ENCODE peak calls at places on chromosomes 1 and 21, in nine cellular contexts. X, F, W, V, Z, I, K, L and O are unnamed samples.

GRCh38 chr1:227945891-227946623 is 1.7 kb downstream of the WNT9A start:
- DNase-seq in X (peak), F (peak), W (peak), V (peak), Z (peak), I (no peak), K (peak), L (peak), O (no peak)

GRCh38 chr1:113859478-113860175 is 11.9 kb downstream of the PTPN22 start:
- DNase-seq in X (no peak), F (no peak), W (no peak), V (no peak), Z (peak), I (no peak), K (no peak), L (no peak), O (peak)

GRCh38 chr1:207049974-207050391 is 1.0 kb downstream of the YOD1 start:
- DNase-seq in X (peak), F (peak), W (no peak), V (peak), Z (peak), I (no peak), K (peak), L (no peak), O (peak)

GRCh38 chr1:90719321-90720136 is 2.4 kb upstream of the BARHL2 start:
- DNase-seq in X (no peak), F (no peak), W (no peak), V (no peak), Z (no peak), I (peak), K (no peak), L (no peak), O (no peak)

GRCh38 chr1:14650951-14651350 is 52.5 kb downstream of the KAZN start:
- DNase-seq in X (no peak), F (no peak), W (no peak), V (no peak), Z (no peak), I (no peak), K (no peak), L (no peak), O (no peak)

GRCh38 chr1:154206212-154206611 is at the start of gene CFAP141:
- DNase-seq in X (no peak), F (no peak), W (no peak), V (no peak), Z (peak), I (no peak), K (no peak), L (no peak), O (peak)

GRCh38 chr1:118123436-118123835 is 61.6 kb downstream of the SPAG17 start:
- DNase-seq in X (no peak), F (no peak), W (no peak), V (no peak), Z (no peak), I (no peak), K (no peak), L (no peak), O (no peak)

GRCh38 chr1:116325922-116326321 is 47.1 kb upstream of the ATP1A1 start:
- DNase-seq in X (no peak), F (no peak), W (no peak), V (peak), Z (no peak), I (no peak), K (no peak), L (no peak), O (no peak)

GRCh38 chr21:39911792-39912191 is 44.6 kb downstream of the PCP4 start:
- DNase-seq in X (no peak), F (no peak), W (no peak), V (no peak), Z (no peak), I (no peak), K (no peak), L (no peak), O (no peak)

GRCh38 chr21:16588433-16588860 is 858.7 kb downstream of the USP25 start:
- DNase-seq in X (peak), F (no peak), W (no peak), V (peak), Z (no peak), I (no peak), K (peak), L (peak), O (no peak)

GRCh38 chr1:9629445-9630201 is 21.9 kb upstream of the PIK3CD start:
- DNase-seq in X (no peak), F (no peak), W (no peak), V (peak), Z (peak), I (peak), K (peak), L (no peak), O (no peak)

GRCh38 chr1:235411489-235412486 is 44.6 kb downstream of the TBCE start:
- DNase-seq in X (peak), F (no peak), W (no peak), V (peak), Z (peak), I (no peak), K (no peak), L (no peak), O (peak)

GRCh38 chr1:38009088-38009840 is 3.3 kb upstream of the UTP11 start:
- DNase-seq in X (no peak), F (peak), W (no peak), V (peak), Z (peak), I (no peak), K (peak), L (no peak), O (peak)

GRCh38 chr1:35753626-35754260 is 16.0 kb downstream of the CLSPN start:
- DNase-seq in X (no peak), F (no peak), W (no peak), V (no peak), Z (no peak), I (no peak), K (no peak), L (no peak), O (no peak)

GRCh38 chr1:216542741-216543140 is 119.5 kb upstream of the USH2A start:
- DNase-seq in X (no peak), F (no peak), W (no peak), V (no peak), Z (no peak), I (no peak), K (no peak), L (no peak), O (no peak)

GRCh38 chr1:58932820-58933598 is 149.2 kb upstream of the JUN start:
- DNase-seq in X (peak), F (no peak), W (peak), V (peak), Z (peak), I (no peak), K (peak), L (peak), O (peak)

GRCh38 chr21:44426663-44427191 is 28.6 kb upstream of the LRRC3 start:
- DNase-seq in X (peak), F (no peak), W (no peak), V (peak), Z (no peak), I (no peak), K (no peak), L (no peak), O (no peak)

GRCh38 chr1:225426395-225427248 is 1.2 kb downstream of the LBR start:
- DNase-seq in X (peak), F (peak), W (no peak), V (peak), Z (peak), I (no peak), K (no peak), L (peak), O (peak)

GRCh38 chr1:98034505-98034904 is 113.7 kb upstream of the DPYD start:
- DNase-seq in X (no peak), F (no peak), W (no peak), V (no peak), Z (no peak), I (no peak), K (no peak), L (no peak), O (no peak)

GRCh38 chr1:211229365-211229759 is 29.8 kb upstream of the RCOR3 start:
- DNase-seq in X (no peak), F (no peak), W (no peak), V (no peak), Z (no peak), I (no peak), K (no peak), L (no peak), O (no peak)

GRCh38 chr1:58090640-58091039 is 455.9 kb downstream of the OMA1 start:
- DNase-seq in X (no peak), F (no peak), W (no peak), V (no peak), Z (no peak), I (no peak), K (no peak), L (no peak), O (no peak)

GRCh38 chr1:27590917-27591508 is 12.9 kb downstream of the AHDC1 start:
- DNase-seq in X (no peak), F (no peak), W (no peak), V (no peak), Z (no peak), I (no peak), K (peak), L (no peak), O (peak)

GRCh38 chr1:76330993-76331603 is 256.6 kb downstream of the ST6GALNAC3 start:
- DNase-seq in X (peak), F (peak), W (peak), V (no peak), Z (peak), I (no peak), K (peak), L (peak), O (peak)

GRCh38 chr21:32096411-32096810 is 182.4 kb downstream of the MIS18A start:
- DNase-seq in X (no peak), F (peak), W (peak), V (no peak), Z (peak), I (peak), K (peak), L (peak), O (peak)

GRCh38 chr21:40622531-40622930 is 224.4 kb downstream of the DSCAM start:
- DNase-seq in X (no peak), F (no peak), W (no peak), V (no peak), Z (no peak), I (no peak), K (no peak), L (no peak), O (no peak)

GRCh38 chr1:71650126-71650525 is 569.3 kb upstream of the ZRANB2 start:
- DNase-seq in X (no peak), F (no peak), W (no peak), V (no peak), Z (no peak), I (no peak), K (no peak), L (no peak), O (no peak)

GRCh38 chr1:65959896-65960295 is 167.2 kb downstream of the PDE4B start:
- DNase-seq in X (no peak), F (peak), W (no peak), V (no peak), Z (no peak), I (no peak), K (no peak), L (no peak), O (no peak)

GRCh38 chr1:15323351-15323988 is 76.4 kb downstream of the FHAD1 start:
- DNase-seq in X (peak), F (peak), W (peak), V (peak), Z (peak), I (peak), K (peak), L (peak), O (peak)

GRCh38 chr1:53470155-53470554 is 11.0 kb downstream of the DMRTB1 start:
- DNase-seq in X (peak), F (peak), W (peak), V (peak), Z (no peak), I (peak), K (peak), L (peak), O (peak)

GRCh38 chr1:85449356-85449755 is 15.6 kb downstream of the DDAH1 start:
- DNase-seq in X (peak), F (no peak), W (no peak), V (no peak), Z (no peak), I (no peak), K (peak), L (no peak), O (no peak)

GRCh38 chr21:34670220-34670961 is 1.6 kb downstream of the CLIC6 start:
- DNase-seq in X (no peak), F (no peak), W (no peak), V (no peak), Z (no peak), I (peak), K (no peak), L (no peak), O (no peak)

GRCh38 chr1:61434276-61434675 is 290.7 kb downstream of the TM2D1 start:
- DNase-seq in X (no peak), F (peak), W (no peak), V (no peak), Z (no peak), I (no peak), K (no peak), L (no peak), O (no peak)

GRCh38 chr1:51877434-51878306 is 857 bp downstream of the NRDC start:
- DNase-seq in X (peak), F (peak), W (no peak), V (peak), Z (peak), I (no peak), K (peak), L (no peak), O (peak)

GRCh38 chr1:115654125-115654524 is 12.4 kb downstream of the VANGL1 start:
- DNase-seq in X (no peak), F (no peak), W (no peak), V (no peak), Z (no peak), I (no peak), K (peak), L (no peak), O (peak)

GRCh38 chr1:53327183-53327941 is 508 bp downstream of the LRP8 start:
- DNase-seq in X (no peak), F (peak), W (no peak), V (no peak), Z (peak), I (peak), K (peak), L (peak), O (peak)

GRCh38 chr1:17700981-17701870 is 53.9 kb upstream of the ACTL8 start:
- DNase-seq in X (no peak), F (no peak), W (no peak), V (no peak), Z (no peak), I (no peak), K (no peak), L (no peak), O (no peak)

GRCh38 chr1:208217774-208218173 is 26.4 kb downstream of the PLXNA2 start:
- DNase-seq in X (no peak), F (no peak), W (no peak), V (no peak), Z (no peak), I (no peak), K (no peak), L (no peak), O (no peak)

GRCh38 chr21:25561668-25562641 is 45.3 kb downstream of the MRPL39 start:
- DNase-seq in X (peak), F (peak), W (no peak), V (peak), Z (peak), I (peak), K (peak), L (no peak), O (peak)

GRCh38 chr1:145959333-145959732 is 1.5 kb upstream of the LIX1L start:
- DNase-seq in X (no peak), F (no peak), W (no peak), V (no peak), Z (peak), I (no peak), K (no peak), L (no peak), O (no peak)

GRCh38 chr1:145956776-145957442 is 908 bp downstream of the LIX1L start:
- DNase-seq in X (peak), F (peak), W (no peak), V (peak), Z (peak), I (no peak), K (peak), L (no peak), O (no peak)

GRCh38 chr1:145956361-145956760 is 1.5 kb downstream of the LIX1L start:
- DNase-seq in X (no peak), F (peak), W (no peak), V (no peak), Z (no peak), I (no peak), K (no peak), L (no peak), O (no peak)

GRCh38 chr1:145958734-145959133 is 917 bp upstream of the LIX1L start:
- DNase-seq in X (no peak), F (no peak), W (no peak), V (no peak), Z (no peak), I (no peak), K (no peak), L (no peak), O (no peak)

DNA sequence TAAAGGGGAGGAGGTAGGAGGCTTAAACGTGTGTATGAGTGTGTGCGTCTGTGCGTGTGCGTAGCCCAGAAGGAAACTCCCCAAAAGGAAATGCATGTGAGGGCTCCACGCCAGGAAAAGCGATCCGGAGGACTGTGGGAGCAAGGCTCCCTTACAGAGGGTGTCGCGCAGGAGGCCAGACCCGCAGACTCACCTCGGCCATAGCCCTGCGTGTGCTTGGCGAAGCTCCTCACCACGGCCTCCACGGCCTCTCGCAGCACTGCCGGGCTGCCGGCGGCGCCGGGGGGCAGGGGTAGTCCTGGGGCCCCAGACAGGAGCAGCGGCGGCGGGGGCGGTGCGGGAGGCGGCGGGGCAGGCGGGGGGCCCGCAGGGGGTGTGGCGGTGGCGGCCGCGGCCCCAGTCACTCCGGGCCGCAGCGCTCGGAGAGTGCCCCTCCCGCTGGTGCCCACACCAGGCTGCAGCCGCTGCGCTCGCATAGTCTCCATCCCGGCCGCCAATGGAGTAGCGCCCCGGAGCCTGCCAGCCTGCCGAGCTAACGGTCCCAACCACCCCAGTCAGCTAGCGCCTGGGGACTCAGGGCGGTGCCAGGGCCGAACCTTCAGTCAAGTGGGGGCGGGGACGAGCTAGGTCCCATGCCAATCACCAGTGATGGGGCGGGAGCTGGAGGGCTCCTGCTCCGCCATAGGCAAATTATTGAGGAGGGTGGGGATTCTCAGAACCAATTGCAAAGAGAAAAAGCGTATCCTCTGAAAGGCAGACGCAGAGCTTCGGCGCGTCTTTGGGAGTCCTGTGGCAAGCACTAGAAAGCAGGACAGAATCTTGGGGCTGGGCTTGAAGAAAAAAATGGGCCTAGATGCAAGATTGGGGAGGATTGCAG is at the start of gene LIX1L:
- DNase-seq in X (peak), F (peak), W (peak), V (peak), Z (peak), I (peak), K (peak), L (peak), O (peak)
- TF ChIP-seq POLR2A in X (peak), F (peak), W (peak), V (peak), Z (peak), I (no peak), K (peak), L (peak), O (peak)

GRCh38 chr1:1400576-1401456 is 1.7 kb upstream of the CCNL2 start:
- DNase-seq in X (no peak), F (no peak), W (no peak), V (no peak), Z (no peak), I (no peak), K (peak), L (no peak), O (no peak)
- TF ChIP-seq POLR2A in X (no peak), F (no peak), W (peak), V (no peak), Z (no peak), I (no peak), K (no peak), L (peak), O (no peak)

DNA sequence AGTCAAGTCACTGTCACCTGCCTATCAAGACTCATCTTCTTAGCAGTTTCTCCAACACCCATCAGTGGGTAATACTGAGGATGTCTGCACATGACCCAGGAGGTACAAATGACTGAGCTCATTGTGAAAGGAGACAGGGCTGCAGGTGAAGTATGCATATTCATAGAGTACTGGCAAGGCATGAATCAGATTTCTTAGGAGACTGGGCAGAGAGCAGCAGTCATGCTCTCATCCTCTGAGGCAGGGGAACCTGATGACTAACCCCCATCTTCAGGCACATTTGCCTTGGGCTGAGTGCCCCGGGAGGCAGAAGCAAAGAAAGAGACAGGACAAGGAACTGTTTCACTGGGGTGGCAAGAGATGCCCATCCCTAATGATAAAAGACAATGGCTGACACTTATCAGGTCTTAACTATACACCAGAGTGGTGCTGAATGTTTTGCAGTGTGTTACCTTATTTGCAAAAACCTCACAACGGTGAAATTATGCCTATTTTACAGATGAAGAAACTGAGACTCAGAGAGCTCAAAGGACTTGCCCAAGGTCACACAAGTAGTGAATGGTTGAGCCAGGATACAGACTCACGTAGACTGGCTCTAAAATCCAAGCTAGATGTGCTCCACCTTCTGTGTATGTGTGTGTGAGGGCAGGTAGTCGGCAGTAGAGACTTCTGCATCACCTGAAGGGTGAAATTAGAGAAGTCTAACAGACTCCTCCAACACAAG is 9.2 kb upstream of the GRHL3 start:
- DNase-seq in X (no peak), F (no peak), W (no peak), V (no peak), Z (no peak), I (no peak), K (no peak), L (no peak), O (no peak)
- TF ChIP-seq POLR2A in X (no peak), F (no peak), W (no peak), V (no peak), Z (no peak), I (no peak), K (no peak), L (no peak), O (no peak)

GRCh38 chr1:151510020-151510405 is 1.2 kb upstream of the CGN start:
- DNase-seq in X (no peak), F (no peak), W (no peak), V (no peak), Z (no peak), I (no peak), K (no peak), L (no peak), O (no peak)

GRCh38 chr1:151511636-151512215 is 539 bp downstream of the CGN start:
- DNase-seq in X (peak), F (no peak), W (no peak), V (no peak), Z (peak), I (peak), K (peak), L (peak), O (peak)

GRCh38 chr1:151510614-151510956 is 602 bp upstream of the CGN start:
- DNase-seq in X (no peak), F (no peak), W (no peak), V (no peak), Z (no peak), I (no peak), K (no peak), L (no peak), O (no peak)

GRCh38 chr1:151512326-151512725 is 1.1 kb downstream of the CGN start:
- DNase-seq in X (no peak), F (no peak), W (no peak), V (no peak), Z (no peak), I (no peak), K (no peak), L (no peak), O (no peak)

GRCh38 chr1:151510957-151511635 is at the start of gene CGN:
- DNase-seq in X (peak), F (peak), W (no peak), V (peak), Z (peak), I (peak), K (peak), L (peak), O (peak)
- TF ChIP-seq POLR2A in X (peak), F (no peak), W (no peak), V (no peak), Z (peak), I (peak), K (no peak), L (peak), O (no peak)

GRCh38 chr21:42496120-42496838 is at the start of gene RSPH1:
- DNase-seq in X (peak), F (peak), W (peak), V (peak), Z (peak), I (peak), K (peak), L (peak), O (peak)
- TF ChIP-seq POLR2A in X (peak), F (no peak), W (no peak), V (peak), Z (peak), I (peak), K (peak), L (peak), O (peak)